ENCODE peak calls at places on chromosomes 16 and 17, in nine cellular contexts. E is NB4, B is lower leg skin, O is AG10803, R is pancreas, H is GM23338, I is adrenal gland, G is ovary, F is suprapubic skin. A is an unnamed sample.

GRCh38 chr17:68532826-68533225 is 20.6 kb downstream of the PRKAR1A start:
- DNase-seq in F (no peak), R (no peak), E (no peak), G (no peak), I (no peak), B (no peak), H (no peak), O (no peak), A (no peak)

GRCh38 chr16:88335150-88335685 is 47.5 kb upstream of the ZNF469 start:
- DNase-seq in B (no peak), F (no peak), H (no peak), G (no peak), I (no peak), O (peak; percentile 35), R (no peak), E (no peak), A (no peak)

GRCh38 chr17:27442702-27443101 is 13.5 kb upstream of the KSR1 start:
- DNase-seq in R (no peak), O (no peak), B (no peak), E (no peak), H (no peak), F (no peak), G (no peak), I (no peak), A (no peak)

GRCh38 chr17:65677932-65678331 is 116.5 kb upstream of the AXIN2 start:
- DNase-seq in H (no peak), G (no peak), E (no peak), R (no peak), I (no peak), B (no peak), F (no peak), O (peak; percentile 31), A (no peak)

GRCh38 chr17:37770631-37771518 is 26.0 kb upstream of the HNF1B start:
- DNase-seq in G (no peak), E (peak; percentile 35), R (peak; percentile 66), B (no peak), F (no peak), I (peak; percentile 74), O (peak; percentile 63), H (peak; percentile 85), A (no peak)

GRCh38 chr17:73511716-73512115 is 132.5 kb downstream of the SDK2 start:
- DNase-seq in B (no peak), F (no peak), R (no peak), G (no peak), O (no peak), E (no peak), H (no peak), I (no peak), A (no peak)

GRCh38 chr16:62253926-62254325 is 217.7 kb upstream of the CDH8 start:
- DNase-seq in H (no peak), F (no peak), R (no peak), O (no peak), E (no peak), I (no peak), B (no peak), G (no peak), A (no peak)

GRCh38 chr17:38600416-38600815 is 5.3 kb downstream of the SRCIN1 start:
- DNase-seq in I (no peak), B (no peak), R (no peak), H (no peak), F (no peak), E (no peak), O (no peak), G (no peak), A (no peak)

GRCh38 chr17:75109407-75110236 is at the start of gene ARMC7:
- DNase-seq in I (peak; percentile 93), B (peak; percentile 84), E (peak; percentile 88), F (peak; percentile 92), H (peak; percentile 93), G (peak; percentile 94), R (peak; percentile 88), O (peak; percentile 76), A (no peak)

GRCh38 chr17:40341808-40342574 is 22.5 kb downstream of the GJD3 start:
- DNase-seq in H (peak; percentile 87), R (peak; percentile 83), O (peak; percentile 46), G (peak; percentile 88), I (peak; percentile 87), B (no peak), E (no peak), F (no peak), A (no peak)

GRCh38 chr16:11076259-11077018 is 132.1 kb downstream of the CLEC16A start:
- DNase-seq in F (no peak), H (no peak), I (no peak), R (no peak), E (no peak), B (no peak), O (no peak), G (no peak), A (no peak)

GRCh38 chr17:36602030-36602737 is 801 bp downstream of the MRM1 start:
- DNase-seq in I (no peak), O (no peak), E (peak; percentile 42), B (no peak), G (no peak), R (no peak), H (peak; percentile 46), F (peak; percentile 61), A (no peak)

GRCh38 chr17:80414508-80414802 is 512 bp upstream of the ENDOV start:
- DNase-seq in H (no peak), B (no peak), G (no peak), O (no peak), R (no peak), F (no peak), E (peak; percentile 25), I (peak; percentile 67), A (no peak)

GRCh38 chr16:72247821-72248253 is 75.9 kb upstream of the PMFBP1 start:
- DNase-seq in O (peak; percentile 74), B (peak; percentile 63), G (no peak), I (no peak), R (peak; percentile 53), H (no peak), F (no peak), E (no peak), A (no peak)

GRCh38 chr17:18980682-18981384 is 23.7 kb downstream of the FAM83G start:
- DNase-seq in R (no peak), B (no peak), I (no peak), O (no peak), H (no peak), F (no peak), E (no peak), G (no peak), A (no peak)

GRCh38 chr17:19281161-19281560 is 44.0 kb downstream of the EPN2 start:
- DNase-seq in B (no peak), I (no peak), O (peak; percentile 65), E (no peak), F (no peak), R (no peak), G (no peak), H (no peak), A (no peak)

GRCh38 chr17:66423436-66423922 is 121.1 kb downstream of the PRKCA start:
- DNase-seq in O (peak; percentile 37), I (no peak), R (no peak), H (no peak), B (no peak), F (no peak), G (no peak), E (no peak), A (no peak)

GRCh38 chr17:61009619-61010018 is 332.0 kb downstream of the BCAS3 start:
- DNase-seq in R (no peak), H (no peak), O (no peak), G (no peak), F (no peak), B (no peak), E (no peak), I (no peak), A (no peak)

GRCh38 chr17:76736349-76737081 is 616 bp downstream of the SRSF2 start:
- DNase-seq in O (peak; percentile 73), H (peak; percentile 63), I (peak; percentile 88), R (peak; percentile 71), E (peak; percentile 65), G (peak; percentile 87), F (peak; percentile 85), B (peak; percentile 69), A (no peak)

GRCh38 chr17:45334701-45335677 is 18.2 kb upstream of the MAP3K14 start:
- DNase-seq in B (no peak), E (no peak), F (peak; percentile 31), R (no peak), O (no peak), H (no peak), G (peak; percentile 12), I (peak; percentile 20), A (no peak)

GRCh38 chr17:35515027-35515426 is 22.5 kb downstream of the SLFN12L start:
- DNase-seq in O (no peak), I (no peak), B (no peak), R (no peak), G (no peak), H (no peak), F (no peak), E (no peak), A (no peak)
- TF ChIP-seq CTCF in O (no peak), I (no peak), B (no peak), R (no peak), G (no peak), H (no peak), F (no peak), E (no peak), A (no peak)

GRCh38 chr17:42018339-42018738 is 1.1 kb upstream of the DNAJC7 start:
- DNase-seq in R (no peak), O (no peak), F (no peak), B (no peak), G (no peak), E (peak; percentile 70), I (no peak), H (no peak), A (no peak)
- H3K4me3 ChIP-seq in R (no peak overlapping the region), O (peak overlapping the region; percentile 99), F (peak overlapping the region; percentile 69), B (no peak overlapping the region), G (peak overlapping the region; percentile 61), E (peak overlapping the region; percentile 75), I (no peak overlapping the region), H (peak overlapping the region; percentile 93), A (peak overlapping the region; percentile 94)

DNA sequence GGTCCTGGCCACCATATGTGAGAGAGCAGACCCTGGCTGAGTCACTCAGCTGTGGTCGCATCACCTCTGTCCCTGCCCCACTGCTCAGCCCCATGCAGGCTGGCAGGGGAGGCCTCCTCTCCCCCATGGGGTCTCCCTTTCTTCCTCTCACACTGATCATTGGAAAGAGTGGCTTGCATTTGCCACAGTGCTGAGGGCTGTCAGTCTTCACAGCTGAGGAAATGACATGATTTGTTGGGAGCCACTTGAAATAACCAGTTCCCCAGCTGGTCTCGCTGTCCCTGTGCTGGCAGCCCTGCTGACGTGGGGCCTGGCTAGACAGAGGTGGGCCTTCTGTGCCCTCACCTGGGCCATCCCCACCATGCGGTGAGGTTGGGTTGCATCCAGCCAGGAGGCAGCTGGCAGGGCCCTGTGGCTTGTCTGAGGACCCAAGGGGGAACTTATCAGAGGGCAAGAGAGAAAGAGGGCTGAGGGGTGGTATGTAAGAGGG is 30.1 kb upstream of the MED9 start:
- DNase-seq in O (no peak), I (peak; percentile 7), E (no peak), H (no peak), B (no peak), R (no peak), G (no peak), F (no peak), A (no peak)
- TF ChIP-seq CTCF in O (no peak), I (no peak), E (no peak), H (no peak), B (no peak), R (no peak), G (no peak), F (no peak), A (no peak)

DNA sequence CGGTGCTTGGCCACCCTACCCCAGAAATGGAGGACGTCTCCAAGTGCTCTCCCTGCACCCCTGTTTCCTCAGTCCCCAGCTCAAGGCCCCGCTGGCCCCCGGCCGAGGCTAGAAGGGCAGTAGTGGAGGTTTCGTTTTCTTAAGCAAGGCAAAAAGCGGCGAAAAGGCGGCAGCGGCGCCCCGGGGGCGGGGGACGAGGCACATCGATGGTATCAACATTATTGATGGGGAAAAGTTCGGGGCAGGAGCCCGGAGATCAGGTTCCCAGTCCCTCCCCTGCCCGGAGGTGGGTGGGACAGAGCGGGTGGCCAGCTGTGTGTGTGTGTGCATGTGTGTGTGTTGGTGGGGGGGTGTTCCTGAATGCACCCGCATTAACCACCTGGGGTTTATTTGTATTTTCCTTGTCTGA is 4.1 kb upstream of the SALL1 start:
- DNase-seq in F (no peak), E (no peak), B (no peak), I (no peak), O (peak; percentile 36), H (peak; percentile 75), R (no peak), G (peak; percentile 57), A (no peak)
- H3K4me3 ChIP-seq in F (peak overlapping the region; percentile 34), E (no peak overlapping the region), B (no peak overlapping the region), I (no peak overlapping the region), O (peak overlapping the region; percentile 58), H (peak overlapping the region; percentile 94), R (no peak overlapping the region), G (peak overlapping the region; percentile 39), A (peak overlapping the region; percentile 94)